ENCODE peak calls at places on chromosomes 7 and 10, in seven cellular contexts. A is psoas muscle; P is left ventricle myocardium inferior; M is naive B cell; R is activated T-cell treated with anti-CD3 and anti-CD28 coated beads, Interleukin-2, amount 50 U/mL, for 4 hours; V is putamen; S is stimulated activated naive CD8-positive, alpha-beta T cell treated with anti-CD3 and anti-CD28 coated beads, Interleukin-15, amount 100 ng/mL, for 72 hours. H is an unnamed sample.

GRCh38 chr7:154620307-154620706 is 382.6 kb downstream of the PAXIP1 start:
- DNase-seq in S (no peak), M (no peak), R (no peak), P (no peak), V (no peak), A (no peak), H (no peak)

GRCh38 chr10:118045842-118046490 is 775 bp downstream of the RAB11FIP2 start:
- DNase-seq in A (peak; percentile 76), S (peak; percentile 30), M (no peak), R (peak; percentile 13), V (peak; percentile 35), P (no peak), H (peak; percentile 35)

GRCh38 chr10:9331583-9332008 is 1277.1 kb downstream of the GATA3 start:
- DNase-seq in M (peak; percentile 24), P (no peak), S (no peak), V (peak; percentile 14), A (no peak), R (no peak), H (peak; percentile 75)

GRCh38 chr7:140349172-140349771 is 49.1 kb downstream of the SLC37A3 start:
- DNase-seq in R (no peak), A (no peak), M (no peak), P (no peak), S (no peak), V (no peak), H (no peak)

GRCh38 chr7:49010717-49011116 is 86.4 kb downstream of the CDC14C start:
- DNase-seq in P (no peak), M (no peak), R (no peak), V (no peak), S (no peak), A (no peak), H (no peak)

GRCh38 chr10:59234194-59234593 is 57.8 kb downstream of the PHYHIPL start:
- DNase-seq in V (no peak), P (no peak), A (no peak), R (no peak), S (no peak), M (no peak), H (no peak)

GRCh38 chr10:44575601-44576380 is 190.9 kb upstream of the CXCL12 start:
- DNase-seq in M (no peak), P (no peak), A (no peak), S (no peak), V (no peak), R (no peak), H (no peak)

GRCh38 chr7:131105803-131106680 is 221.6 kb upstream of the MKLN1 start:
- DNase-seq in P (peak; percentile 82), V (peak; percentile 85), M (peak; percentile 99), R (peak; percentile 83), A (peak; percentile 92), S (peak; percentile 94), H (peak; percentile 87)

GRCh38 chr10:124562425-124563060 is 100.9 kb downstream of the LHPP start:
- DNase-seq in M (no peak), P (no peak), V (no peak), S (no peak), A (no peak), R (no peak), H (no peak)